ENCODE peak calls at places on chromosomes 13 and 19, in nine cellular contexts. A is PC-9; L is choroid plexus epithelial cell; V is astrocyte of the cerebellum; Q is cardiac fibroblast; I is body of pancreas; M is BE2C; T is right atrium auricular region; H is CD8-positive, alpha-beta T cell. C is an unnamed sample.

GRCh38 chr13:21175656-21176194 is 627 bp downstream of the SKA3 start:
- DNase-seq in A (no peak), L (peak; percentile 58), V (no peak), Q (peak; percentile 59), I (no peak), M (no peak), T (no peak), H (no peak), C (no peak)

GRCh38 chr19:13060233-13060963 is 42.3 kb downstream of the LYL1 start:
- DNase-seq in A (no peak), L (no peak), V (no peak), Q (no peak), I (peak; percentile 40), M (no peak), T (no peak), H (no peak), C (peak; percentile 54)

GRCh38 chr19:6712231-6712630 is 8.2 kb downstream of the C3 start:
- DNase-seq in A (no peak), L (no peak), V (no peak), Q (no peak), I (no peak), M (no peak), T (no peak), H (no peak), C (no peak)

GRCh38 chr19:29535432-29535831 is 9.6 kb downstream of the VSTM2B start:
- DNase-seq in A (no peak), L (no peak), V (no peak), Q (no peak), I (no peak), M (no peak), T (no peak), H (peak; percentile 29), C (no peak)

GRCh38 chr13:25335856-25336255 is 34.4 kb downstream of the NUP58 start:
- DNase-seq in A (no peak), L (no peak), V (peak; percentile 4), Q (peak; percentile 23), I (no peak), M (no peak), T (no peak), H (no peak), C (peak; percentile 58)

GRCh38 chr13:74027161-74027779 is 106.9 kb downstream of the KLF12 start:
- DNase-seq in A (no peak), L (no peak), V (no peak), Q (no peak), I (no peak), M (no peak), T (no peak), H (no peak), C (no peak)

GRCh38 chr13:50726164-50726563 is 117.3 kb downstream of the DLEU7 start:
- DNase-seq in A (no peak), L (no peak), V (no peak), Q (no peak), I (no peak), M (no peak), T (no peak), H (no peak), C (no peak)

GRCh38 chr19:55212447-55212846 is 3.1 kb upstream of the PTPRH start:
- DNase-seq in A (no peak), L (no peak), V (no peak), Q (peak; percentile 24), I (peak; percentile 21), M (peak; percentile 52), T (no peak), H (peak; percentile 58), C (no peak)

GRCh38 chr13:83987394-83987793 is 105.1 kb upstream of the SLITRK1 start:
- DNase-seq in A (no peak), L (no peak), V (no peak), Q (no peak), I (no peak), M (no peak), T (no peak), H (no peak), C (no peak)

GRCh38 chr19:16945364-16945714 is 56.5 kb downstream of the F2RL3 start:
- DNase-seq in A (no peak), L (no peak), V (no peak), Q (no peak), I (no peak), M (no peak), T (no peak), H (no peak), C (no peak)

GRCh38 chr13:87669379-87669978 is 1.7 kb upstream of the SLITRK5 start:
- DNase-seq in A (no peak), L (peak; percentile 70), V (peak; percentile 44), Q (peak; percentile 31), I (no peak), M (peak; percentile 40), T (no peak), H (no peak), C (peak; percentile 6)

GRCh38 chr13:54433511-54434206 is 1405.0 kb downstream of the OLFM4 start:
- DNase-seq in A (no peak), L (no peak), V (no peak), Q (no peak), I (peak; percentile 81), M (no peak), T (no peak), H (no peak), C (no peak)

GRCh38 chr13:44311011-44311481 is 62.6 kb upstream of the SERP2 start:
- DNase-seq in A (peak; percentile 43), L (peak; percentile 71), V (no peak), Q (peak; percentile 48), I (no peak), M (no peak), T (no peak), H (no peak), C (peak; percentile 65)

GRCh38 chr19:1767464-1767933 is 14.2 kb downstream of the ONECUT3 start:
- DNase-seq in A (peak; percentile 49), L (no peak), V (no peak), Q (peak; percentile 27), I (peak; percentile 47), M (peak; percentile 68), T (no peak), H (peak; percentile 80), C (no peak)

DNA sequence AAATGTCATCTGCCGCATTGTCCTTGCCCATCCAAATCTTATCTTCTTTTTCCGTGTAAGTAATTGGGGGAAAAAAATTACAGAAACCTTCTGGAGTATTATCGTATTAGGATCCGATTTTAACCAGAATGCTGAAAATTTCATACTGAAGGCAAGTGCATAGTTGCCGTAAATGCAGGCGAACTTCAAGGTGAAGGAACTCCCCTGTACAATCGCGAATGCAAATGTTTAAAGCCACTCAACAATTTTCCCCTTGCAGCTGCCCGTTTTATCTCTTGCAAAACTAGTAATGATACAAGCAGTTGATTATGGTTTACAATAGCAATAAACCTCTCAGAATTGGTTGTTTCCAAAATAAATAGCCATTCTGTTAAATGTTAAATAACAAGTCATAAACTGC is 105.6 kb downstream of the DNAJC15 start:
- DNase-seq in A (no peak), L (no peak), V (no peak), Q (no peak), I (no peak), M (no peak), T (no peak), H (no peak), C (no peak)
- H3K4me3 ChIP-seq in A (no peak overlapping the region), L (no peak overlapping the region), V (no peak overlapping the region), Q (no peak overlapping the region), I (no peak overlapping the region), M (peak overlapping the region; percentile 71), T (no peak overlapping the region), H (no peak overlapping the region), C (no peak overlapping the region)

DNA sequence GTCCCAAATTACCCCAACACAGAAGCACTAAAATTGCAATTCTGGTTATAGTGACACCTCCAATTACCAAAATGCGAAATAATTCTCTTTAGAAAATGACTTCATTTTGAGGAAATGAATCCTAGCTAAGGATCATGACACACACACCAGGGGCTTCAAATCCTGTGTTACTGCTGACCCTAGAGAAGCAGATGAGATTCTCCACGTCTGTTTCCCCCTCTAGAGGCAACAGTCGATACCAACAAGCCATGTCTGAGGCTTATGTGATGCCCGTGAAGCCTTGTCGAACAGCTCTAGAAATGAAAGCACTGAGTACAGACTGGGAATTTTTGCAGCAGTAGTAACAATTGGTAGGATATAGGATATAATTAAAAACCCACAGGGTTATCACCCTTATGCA is 153.6 kb upstream of the TMTC4 start:
- DNase-seq in A (no peak), L (peak; percentile 40), V (no peak), Q (no peak), I (no peak), M (no peak), T (no peak), H (no peak), C (no peak)
- TF ChIP-seq CTCF in A (no peak), L (peak; percentile 40), V (peak; percentile 39), Q (no peak), I (no peak), M (peak; percentile 32), T (no peak), H (no peak), C (no peak)

GRCh38 chr13:62598708-62599107 is 1183.1 kb upstream of the PCDH20 start:
- DNase-seq in A (no peak), L (peak; percentile 4), V (no peak), Q (no peak), I (no peak), M (no peak), T (no peak), H (no peak), C (no peak)
- H3K4me3 ChIP-seq in A (no peak overlapping the region), L (peak overlapping the region; percentile 17), V (no peak overlapping the region), Q (no peak overlapping the region), I (no peak overlapping the region), M (no peak overlapping the region), T (no peak overlapping the region), H (no peak overlapping the region), C (no peak overlapping the region)

DNA sequence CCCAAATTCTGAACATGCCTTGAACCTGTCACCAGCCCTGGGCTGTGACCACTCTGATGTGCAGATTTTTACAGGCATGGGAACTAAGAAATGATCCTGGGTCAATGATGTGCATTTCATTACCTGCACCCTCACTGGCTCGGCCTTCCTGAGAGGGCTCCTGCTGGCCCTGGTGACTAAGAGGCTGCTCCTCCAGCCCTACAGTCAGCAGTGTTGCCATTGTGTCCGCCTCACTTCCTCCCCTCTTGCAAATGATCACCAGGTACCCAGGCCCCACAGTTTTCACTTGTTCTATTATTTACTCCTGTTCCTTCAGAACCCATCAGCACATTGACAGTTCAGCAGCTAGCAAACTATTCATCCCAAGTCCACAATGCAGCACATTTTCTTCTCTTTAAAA is 29.4 kb downstream of the STARD13 start:
- DNase-seq in A (no peak), L (no peak), V (no peak), Q (no peak), I (no peak), M (no peak), T (no peak), H (no peak), C (no peak)
- TF ChIP-seq CTCF in A (no peak), L (no peak), V (no peak), Q (no peak), I (no peak), M (no peak), T (no peak), H (no peak), C (no peak)

GRCh38 chr19:36489920-36490415 is 607 bp upstream of the ZNF566 start:
- DNase-seq in A (no peak), L (peak; percentile 97), V (peak; percentile 89), Q (peak; percentile 95), I (peak; percentile 78), M (peak; percentile 89), T (peak; percentile 86), H (no peak), C (peak; percentile 97)
- H3K4me3 ChIP-seq in A (peak overlapping the region; percentile 87), L (peak overlapping the region; percentile 96), V (peak overlapping the region; percentile 64), Q (peak overlapping the region; percentile 95), I (peak overlapping the region; percentile 52), M (peak overlapping the region; percentile 90), T (peak overlapping the region; percentile 68), H (peak overlapping the region; percentile 84), C (peak overlapping the region; percentile 100)

GRCh38 chr19:45730389-45731288 is at the start of gene FBXO46:
- DNase-seq in A (peak; percentile 94), L (peak; percentile 99), V (peak; percentile 91), Q (peak; percentile 99), I (peak; percentile 97), M (peak; percentile 99), T (peak; percentile 97), H (peak; percentile 93), C (peak; percentile 99)
- TF ChIP-seq CTCF in A (no peak), L (peak; percentile 43), V (peak; percentile 18), Q (no peak), I (no peak), M (peak; percentile 14), T (peak; percentile 13), H (no peak), C (peak; percentile 32)

C was measured in fibroblast of the aortic adventitia.